ENCODE peak calls at places on chromosome 17, in five cellular contexts. X is HT1080, A is HAP-1, J is WTC11, T is fibroblast of mammary gland. P is an unnamed sample.

GRCh38 chr17:18026408-18026776 is 12.6 kb downstream of the ATPAF2 start:
- DNase-seq in T (peak; percentile 64), X (peak; percentile 67), J (no peak), A (peak; percentile 62), P (peak; percentile 80)

GRCh38 chr17:15392326-15392739 is 50.9 kb upstream of the TEKT3 start:
- DNase-seq in T (peak; percentile 95), A (no peak), X (peak; percentile 97), J (no peak), P (peak; percentile 52)

GRCh38 chr17:41406205-41406604 is 8.8 kb upstream of the KRT31 start:
- DNase-seq in T (no peak), J (no peak), X (peak; percentile 18), A (no peak), P (no peak)

GRCh38 chr17:36591434-36592315 is at the start of gene DHRS11:
- DNase-seq in T (peak; percentile 59), A (peak; percentile 92), J (peak; percentile 91), X (peak; percentile 53), P (peak; percentile 70)

GRCh38 chr17:44905006-44906000 is 6.1 kb upstream of the EFTUD2 start:
- DNase-seq in J (no peak), X (no peak), T (peak; percentile 28), A (no peak), P (no peak)

GRCh38 chr17:80795737-80796136 is 195.9 kb upstream of the CHMP6 start:
- DNase-seq in T (no peak), X (no peak), J (no peak), A (no peak), P (no peak)

GRCh38 chr17:27612160-27612767 is 18.7 kb upstream of the LGALS9 start:
- DNase-seq in T (peak; percentile 21), J (no peak), X (no peak), A (no peak), P (no peak)

GRCh38 chr17:15740570-15741120 is 8.6 kb downstream of the TBC1D26 start:
- DNase-seq in J (no peak), X (no peak), T (no peak), A (no peak), P (no peak)

GRCh38 chr17:70936724-70937123 is 767.4 kb downstream of the KCNJ2 start:
- DNase-seq in X (no peak), J (no peak), A (no peak), T (no peak), P (no peak)

GRCh38 chr17:16923904-16924700 is 47.8 kb downstream of the TNFRSF13B start:
- DNase-seq in J (peak; percentile 5), T (no peak), X (no peak), A (peak; percentile 3), P (no peak)

GRCh38 chr17:73906896-73907600 is 262.8 kb upstream of the SDK2 start:
- DNase-seq in J (no peak), X (no peak), T (no peak), A (no peak), P (no peak)

GRCh38 chr17:74297941-74298340 is 23.9 kb downstream of the DNAI2 start:
- DNase-seq in X (peak; percentile 44), A (no peak), J (no peak), T (peak; percentile 16), P (no peak)

GRCh38 chr17:75927286-75927922 is 13.4 kb downstream of the FBF1 start:
- DNase-seq in J (peak; percentile 63), T (peak; percentile 23), X (no peak), A (peak; percentile 52), P (no peak)

GRCh38 chr17:35218901-35219300 is 24.0 kb upstream of the SLFN5 start:
- DNase-seq in X (no peak), A (no peak), J (no peak), T (no peak), P (no peak)

P was measured in fibroblast of gingiva.